ENCODE peak calls at places on chromosomes 1 and 21, in four cellular contexts. H is CD4-positive, alpha-beta T cell; L is PC-3; G is left ventricle myocardium inferior. V is an unnamed sample.

GRCh38 chr1:32619701-32620485 is 30.5 kb downstream of the ZBTB8OS start:
- DNase-seq in H (no peak), L (peak), G (no peak), V (no peak)

GRCh38 chr1:54135436-54136120 is 17.2 kb downstream of the CDCP2 start:
- DNase-seq in H (no peak), L (no peak), G (no peak), V (no peak)

GRCh38 chr1:100304921-100305320 is 38.9 kb downstream of the RTCA start:
- DNase-seq in H (no peak), L (no peak), G (no peak), V (no peak)

GRCh38 chr1:202589190-202589680 is 121.0 kb downstream of the SYT2 start:
- DNase-seq in H (no peak), L (peak), G (peak), V (peak)

GRCh38 chr1:223331929-223332328 is 32.0 kb downstream of the SUSD4 start:
- DNase-seq in H (no peak), L (peak), G (no peak), V (no peak)

GRCh38 chr21:25170681-25171080 is 436.6 kb downstream of the MRPL39 start:
- DNase-seq in H (no peak), L (no peak), G (no peak), V (no peak)

GRCh38 chr1:10540277-10541005 is 65.7 kb downstream of the PEX14 start:
- DNase-seq in H (no peak), L (no peak), G (peak), V (no peak)

GRCh38 chr1:161934278-161934608 is 89.4 kb downstream of the OLFML2B start:
- DNase-seq in H (no peak), L (no peak), G (no peak), V (no peak)

GRCh38 chr1:43238104-43238503 is 31.7 kb upstream of the TMEM125 start:
- DNase-seq in H (no peak), L (peak), G (peak), V (peak)

GRCh38 chr1:78323311-78323710 is 167.5 kb upstream of the PTGFR start:
- DNase-seq in H (no peak), L (peak), G (no peak), V (no peak)

GRCh38 chr1:230509281-230509977 is 83.3 kb upstream of the PGBD5 start:
- DNase-seq in H (no peak), L (no peak), G (no peak), V (no peak)

GRCh38 chr1:172950528-172950927 is 100.2 kb downstream of the TNFSF18 start:
- DNase-seq in H (no peak), L (no peak), G (no peak), V (no peak)

GRCh38 chr1:115922806-115923205 is 53.5 kb upstream of the SLC22A15 start:
- DNase-seq in H (no peak), L (no peak), G (no peak), V (no peak)

GRCh38 chr1:2429780-2430591 is 17.6 kb upstream of the PEX10 start:
- DNase-seq in H (no peak), L (peak), G (no peak), V (no peak)

GRCh38 chr1:218459878-218460277 is 114.7 kb downstream of the TGFB2 start:
- DNase-seq in H (no peak), L (peak), G (no peak), V (no peak)

GRCh38 chr1:3590145-3590768 is 21.1 kb downstream of the MEGF6 start:
- DNase-seq in H (no peak), L (no peak), G (no peak), V (peak)

GRCh38 chr21:26708223-26708800 is 135.2 kb upstream of the CYYR1 start:
- DNase-seq in H (no peak), L (no peak), G (no peak), V (no peak)

GRCh38 chr1:107473065-107473464 is 332.2 kb downstream of the NTNG1 start:
- DNase-seq in H (no peak), L (no peak), G (no peak), V (no peak)

GRCh38 chr1:157091186-157091585 is 8.4 kb downstream of the ETV3L start:
- DNase-seq in H (no peak), L (no peak), G (no peak), V (no peak)

GRCh38 chr1:202742496-202742895 is 32.2 kb upstream of the SYT2 start:
- DNase-seq in H (no peak), L (no peak), G (no peak), V (no peak)

GRCh38 chr1:82783025-82783424 is 982.3 kb downstream of the ADGRL2 start:
- DNase-seq in H (no peak), L (no peak), G (no peak), V (no peak)

GRCh38 chr1:237318748-237319147 is 276.8 kb downstream of the RYR2 start:
- DNase-seq in H (no peak), L (no peak), G (no peak), V (no peak)

GRCh38 chr21:44431300-44431699 is 24.0 kb upstream of the LRRC3 start:
- DNase-seq in H (no peak), L (no peak), G (no peak), V (no peak)

GRCh38 chr1:18945401-18945849 is 11.1 kb downstream of the IFFO2 start:
- DNase-seq in H (no peak), L (no peak), G (peak), V (no peak)

GRCh38 chr1:42143875-42144274 is 9.3 kb upstream of the GUCA2B start:
- DNase-seq in H (no peak), L (no peak), G (no peak), V (no peak)

GRCh38 chr1:158045639-158046038 is 52.2 kb downstream of the KIRREL1 start:
- DNase-seq in H (no peak), L (no peak), G (no peak), V (no peak)

GRCh38 chr1:23620605-23621004 is 61.3 kb upstream of the ID3 start:
- DNase-seq in H (no peak), L (no peak), G (no peak), V (no peak)

GRCh38 chr1:209398330-209398991 is 185.1 kb upstream of the CAMK1G start:
- DNase-seq in H (no peak), L (peak), G (no peak), V (no peak)

GRCh38 chr21:43211085-43212071 is 42.6 kb downstream of the CRYAA start:
- DNase-seq in H (no peak), L (no peak), G (peak), V (peak)
- TF ChIP-seq CTCF in H (no peak), L (no peak), G (peak), V (peak)

GRCh38 chr1:232278925-232279324 is 351.0 kb downstream of the SIPA1L2 start:
- DNase-seq in H (no peak), L (no peak), G (no peak), V (no peak)

GRCh38 chr1:232279909-232280308 is 350.0 kb downstream of the SIPA1L2 start:
- DNase-seq in H (no peak), L (no peak), G (no peak), V (no peak)

GRCh38 chr1:232282541-232282940 is 347.4 kb downstream of the SIPA1L2 start:
- DNase-seq in H (no peak), L (peak), G (no peak), V (no peak)

GRCh38 chr1:232283864-232284263 is 346.1 kb downstream of the SIPA1L2 start:
- DNase-seq in H (no peak), L (no peak), G (no peak), V (no peak)

GRCh38 chr1:232280910-232281309 is 349.0 kb downstream of the SIPA1L2 start:
- DNase-seq in H (no peak), L (no peak), G (no peak), V (no peak)
- TF ChIP-seq CTCF in H (no peak), L (no peak), G (no peak), V (no peak)

GRCh38 chr1:167171286-167171929 is 49.3 kb upstream of the POU2F1 start:
- DNase-seq in H (no peak), L (peak), G (no peak), V (no peak)
- TF ChIP-seq CTCF in H (no peak), L (no peak), G (no peak), V (no peak)

DNA sequence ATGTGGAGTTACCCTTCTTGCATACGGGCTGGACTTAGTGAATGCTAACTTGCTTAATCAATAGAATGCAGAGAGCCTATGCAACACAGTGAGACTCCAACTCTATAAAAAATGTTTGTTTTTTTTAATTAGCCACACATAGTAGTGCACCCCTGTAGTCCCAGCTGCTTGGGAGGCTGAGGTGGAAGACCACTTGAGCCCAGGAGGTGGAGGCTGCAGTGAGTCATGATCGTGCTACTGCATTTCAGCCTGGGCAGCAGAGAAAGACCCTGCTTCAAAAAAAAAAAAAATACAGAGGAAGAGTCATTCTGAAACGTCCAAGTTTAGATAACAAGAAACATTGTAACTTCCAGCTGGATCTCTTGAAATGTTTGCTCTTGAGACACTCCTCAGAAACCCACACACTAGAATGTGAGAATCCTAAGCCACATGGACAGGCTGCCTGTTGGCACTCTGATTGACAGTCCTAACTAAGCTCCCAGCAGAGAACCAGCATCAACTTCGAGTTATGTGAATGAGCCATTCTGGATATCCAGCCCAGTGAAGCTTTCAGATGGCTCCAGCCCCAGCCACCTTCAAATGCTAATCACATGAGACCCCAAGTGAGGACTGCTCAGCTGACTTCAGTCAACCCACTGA is 20.0 kb upstream of the CAP1 start:
- DNase-seq in H (no peak), L (no peak), G (no peak), V (no peak)
- TF ChIP-seq CTCF in H (no peak), L (no peak), G (no peak), V (no peak)

GRCh38 chr1:175077356-175078030 is 9.9 kb downstream of the TNN start:
- DNase-seq in H (no peak), L (no peak), G (no peak), V (no peak)

GRCh38 chr1:175073633-175074032 is 6.0 kb downstream of the TNN start:
- DNase-seq in H (no peak), L (no peak), G (no peak), V (no peak)

GRCh38 chr1:175078629-175079028 is 11.0 kb downstream of the TNN start:
- DNase-seq in H (no peak), L (no peak), G (no peak), V (no peak)

GRCh38 chr1:175073054-175073453 is 5.4 kb downstream of the TNN start:
- DNase-seq in H (no peak), L (no peak), G (no peak), V (no peak)

GRCh38 chr1:175075572-175076568 is 8.2 kb downstream of the TNN start:
- DNase-seq in H (no peak), L (peak), G (no peak), V (no peak)
- TF ChIP-seq CTCF in H (no peak), L (no peak), G (no peak), V (no peak)

V was measured in neural crest cell.